ENCODE peak calls at places on chromosomes 13 and 19, in six cellular contexts. C, J, T, P, I and Z are unnamed samples. For H3K27me3, the result is how much of the 10 kb centered on the place peaks cover.

GRCh38 chr13:30654430-30654829 is 36.7 kb downstream of the USPL1 start:
- DNase-seq in C (no peak), P (no peak), T (no peak), J (no peak), I (no peak), Z (no peak)

GRCh38 chr13:35211949-35212348 is 264.5 kb downstream of the MAB21L1 start:
- DNase-seq in T (no peak), I (no peak), P (no peak), C (no peak), J (no peak), Z (no peak)

GRCh38 chr19:33811736-33812387 is 15.2 kb downstream of the KCTD15 start:
- DNase-seq in J (peak), I (no peak), T (no peak), C (no peak), P (no peak), Z (no peak)

GRCh38 chr13:109835321-109835720 is 48.9 kb upstream of the IRS2 start:
- DNase-seq in J (peak), I (no peak), T (no peak), P (no peak), C (no peak), Z (no peak)

GRCh38 chr13:79859756-79860155 is 378.8 kb downstream of the NDFIP2 start:
- DNase-seq in C (no peak), J (no peak), I (no peak), P (no peak), T (no peak), Z (no peak)

GRCh38 chr13:107480130-107480529 is 735.2 kb downstream of the LIG4 start:
- DNase-seq in P (no peak), J (peak), T (no peak), C (no peak), I (no peak), Z (no peak)

GRCh38 chr19:14310055-14310454 is 71.2 kb upstream of the ADGRE5 start:
- DNase-seq in J (no peak), T (no peak), P (no peak), C (no peak), I (no peak), Z (no peak)

GRCh38 chr19:1794424-1795185 is 17.5 kb downstream of the ATP8B3 start:
- DNase-seq in I (no peak), T (no peak), C (no peak), J (no peak), P (no peak), Z (no peak)

GRCh38 chr13:34035676-34036325 is 217.9 kb downstream of the RFC3 start:
- DNase-seq in P (no peak), I (no peak), T (no peak), C (no peak), J (no peak), Z (no peak)

GRCh38 chr13:34587586-34587985 is 354.5 kb upstream of the NBEA start:
- DNase-seq in C (no peak), P (no peak), J (no peak), T (no peak), I (no peak), Z (no peak)

GRCh38 chr13:112771877-112772538 is 82.2 kb downstream of the ATP11A start:
- DNase-seq in P (no peak), T (no peak), C (no peak), J (no peak), I (peak), Z (no peak)

GRCh38 chr13:91046715-91047327 is 300.7 kb upstream of the MIR17HG start:
- DNase-seq in P (no peak), J (no peak), C (peak), T (no peak), I (peak), Z (no peak)

GRCh38 chr19:24078688-24079087 is 8.3 kb upstream of the ZNF254 start:
- DNase-seq in T (no peak), I (no peak), P (no peak), C (peak), J (no peak), Z (no peak)

GRCh38 chr13:87536499-87536898 is 134.7 kb upstream of the SLITRK5 start:
- DNase-seq in I (no peak), J (no peak), C (no peak), T (no peak), P (no peak), Z (no peak)

GRCh38 chr13:114259374-114259773 is 22.0 kb upstream of the UPF3A start:
- DNase-seq in P (no peak), J (no peak), T (no peak), I (no peak), C (no peak), Z (no peak)

GRCh38 chr13:25248071-25248470 is 39.2 kb downstream of the MTMR6 start:
- DNase-seq in C (no peak), I (no peak), T (no peak), J (no peak), P (no peak), Z (no peak)

GRCh38 chr19:14544977-14545715 is 15.8 kb downstream of the TECR start:
- DNase-seq in P (no peak), T (no peak), I (no peak), J (no peak), C (no peak), Z (no peak)

GRCh38 chr19:3479177-3479818 is 1.0 kb downstream of the SMIM24 start:
- DNase-seq in P (no peak), J (no peak), I (peak), T (no peak), C (peak), Z (no peak)

GRCh38 chr19:18494267-18494607 is 27.6 kb downstream of the ELL start:
- DNase-seq in J (peak), T (no peak), I (no peak), P (peak), C (no peak), Z (no peak)

GRCh38 chr13:34416833-34417425 is 525.1 kb upstream of the NBEA start:
- DNase-seq in C (no peak), T (no peak), I (peak), J (peak), P (peak), Z (peak)

GRCh38 chr19:34067861-34068271 is 104.4 kb upstream of the LSM14A start:
- DNase-seq in T (no peak), J (peak), P (no peak), C (no peak), I (no peak), Z (no peak)

GRCh38 chr13:94712812-94713555 is 639 bp upstream of the SOX21 start:
- DNase-seq in J (peak), I (no peak), C (peak), P (no peak), T (no peak), Z (no peak)

GRCh38 chr13:36872621-36873020 is 47.4 kb downstream of the SMAD9 start:
- DNase-seq in T (no peak), J (no peak), P (no peak), I (peak), C (peak), Z (no peak)

GRCh38 chr13:42574435-42575311 is 721 bp downstream of the TNFSF11 start:
- DNase-seq in I (no peak), C (peak), J (no peak), P (no peak), T (no peak), Z (no peak)

GRCh38 chr13:31538067-31539042 is 201.0 kb upstream of the RXFP2 start:
- DNase-seq in J (peak), P (no peak), C (peak), T (no peak), I (no peak), Z (no peak)

GRCh38 chr13:111323950-111324651 is 3.7 kb downstream of the TEX29 start:
- DNase-seq in C (no peak), I (no peak), T (no peak), P (no peak), J (peak), Z (no peak)

GRCh38 chr19:51026554-51026831 is at the start of gene KLK11:
- DNase-seq in P (no peak), T (no peak), I (no peak), C (no peak), J (no peak), Z (no peak)

GRCh38 chr13:27978301-27978968 is 9.3 kb upstream of the CDX2 start:
- DNase-seq in C (peak), I (no peak), J (no peak), P (no peak), T (no peak), Z (no peak)
- H3K27me3 ChIP-seq in C (half or more), I (under half), J (half or more), P (under half), T (under half), Z (under half)

DNA sequence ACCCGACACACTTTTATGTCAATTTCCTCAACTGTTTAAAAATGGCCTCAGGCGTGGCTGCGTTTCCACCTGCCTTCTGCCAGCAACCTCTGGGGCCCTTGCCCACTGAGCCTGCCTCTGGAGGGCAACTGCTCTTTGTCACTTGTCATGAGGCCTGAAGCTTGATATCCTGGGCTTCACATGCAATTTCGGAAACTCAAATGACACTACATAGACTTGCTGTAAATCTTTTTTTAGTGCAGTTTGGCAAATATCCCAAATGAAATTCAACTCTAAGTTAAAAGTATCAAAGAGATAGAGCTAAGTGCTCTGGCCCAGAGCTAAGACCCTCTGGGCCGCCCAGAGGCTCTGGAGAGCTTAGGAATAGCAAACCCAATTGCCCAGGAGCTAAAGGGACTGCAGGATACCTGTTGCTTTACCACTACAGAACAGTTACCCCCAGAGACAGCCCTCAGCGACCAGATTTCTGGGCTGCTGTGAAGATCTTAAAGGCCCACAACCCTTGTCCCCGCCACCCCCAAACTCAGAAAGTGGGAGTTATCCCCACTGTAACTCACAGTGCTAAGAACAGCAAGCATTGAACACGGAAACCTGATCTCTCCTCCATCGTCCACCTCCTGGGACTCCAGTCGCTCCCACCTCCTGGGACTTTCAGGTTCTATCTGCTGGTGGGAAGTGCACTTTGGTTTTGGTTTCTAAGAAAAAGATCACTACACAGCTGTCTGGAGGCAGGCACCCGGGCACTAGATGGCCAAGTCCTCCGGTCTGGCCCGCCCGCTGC is 19.4 kb downstream of the GJA3 start:
- DNase-seq in C (no peak), J (no peak), I (no peak), P (no peak), T (no peak), Z (no peak)
- H3K27me3 ChIP-seq in C (under half), J (under half), I (under half), P (under half), T (under half), Z (under half)

GRCh38 chr19:46239193-46239767 is 9.7 kb downstream of the IGFL1 start:
- DNase-seq in J (no peak), C (no peak), T (no peak), P (no peak), I (no peak), Z (no peak)

GRCh38 chr19:46240693-46241092 is 11.2 kb downstream of the IGFL1 start:
- DNase-seq in C (no peak), T (no peak), I (no peak), P (no peak), J (no peak), Z (no peak)

GRCh38 chr19:46241676-46242075 is 12.1 kb downstream of the IGFL1 start:
- DNase-seq in J (no peak), P (no peak), C (peak), T (no peak), I (no peak), Z (no peak)
- H3K27me3 ChIP-seq in J (under half), P (under half), C (under half), T (under half), I (under half), Z (under half)

GRCh38 chr13:97974773-97975172 is 21.3 kb downstream of the IPO5 start:
- DNase-seq in P (no peak), T (no peak), J (no peak), I (no peak), C (no peak), Z (no peak)

GRCh38 chr13:97975851-97976550 is 22.5 kb downstream of the IPO5 start:
- DNase-seq in P (peak), I (peak), J (peak), T (peak), C (peak), Z (peak)

GRCh38 chr13:97977376-97977705 is 23.9 kb downstream of the IPO5 start:
- DNase-seq in C (no peak), P (no peak), T (no peak), I (no peak), J (no peak), Z (no peak)

GRCh38 chr13:97976551-97977375 is 23.3 kb downstream of the IPO5 start:
- DNase-seq in I (peak), C (no peak), J (no peak), P (no peak), T (no peak), Z (no peak)

GRCh38 chr13:97975280-97975850 is 21.9 kb downstream of the IPO5 start:
- DNase-seq in J (no peak), I (no peak), T (no peak), P (no peak), C (no peak), Z (no peak)
- H3K27me3 ChIP-seq in J (under half), I (under half), T (under half), P (under half), C (under half), Z (under half)

DNA sequence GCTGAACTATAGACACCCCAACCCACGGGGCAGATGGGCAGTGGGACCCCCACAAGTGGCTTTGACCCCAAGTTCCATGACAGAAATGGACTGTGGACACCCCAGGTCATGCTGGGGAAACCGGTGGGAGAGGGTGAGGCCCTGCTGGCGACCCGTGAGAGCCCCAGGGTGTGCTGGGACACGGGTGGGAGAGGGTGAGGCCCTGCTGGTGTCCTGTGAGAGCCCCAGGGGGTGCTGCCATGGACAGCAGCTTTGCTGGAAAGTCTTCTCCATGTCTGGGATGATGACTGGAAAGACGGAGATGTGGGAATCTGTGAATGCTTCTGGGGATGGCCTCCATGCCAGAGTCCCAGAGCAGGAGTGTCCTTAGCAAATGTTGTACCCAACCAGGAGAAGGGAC is 148.4 kb downstream of the URI1 start:
- DNase-seq in C (no peak), P (no peak), J (no peak), T (no peak), I (no peak), Z (no peak)
- H3K27me3 ChIP-seq in C (under half), P (under half), J (under half), T (under half), I (under half), Z (under half)

DNA sequence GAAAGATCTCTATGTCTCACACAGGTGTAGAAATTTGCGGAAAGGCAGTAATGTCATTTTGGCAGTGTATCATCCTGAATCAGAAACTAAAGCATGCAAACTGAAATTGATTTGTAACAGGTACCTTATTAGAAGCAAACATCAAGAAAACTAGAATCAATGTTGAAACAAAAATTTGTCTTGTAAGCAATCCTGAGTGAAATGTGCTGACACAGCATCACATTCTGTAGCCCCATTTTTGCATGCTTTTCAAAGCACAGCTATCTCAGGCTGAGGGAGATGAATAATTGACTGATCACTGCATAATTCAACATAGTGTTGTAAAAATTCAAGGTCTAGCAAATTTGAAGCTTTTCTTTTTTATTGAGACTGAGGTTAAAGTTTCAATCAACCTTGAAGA is 539.7 kb downstream of the DACH1 start:
- DNase-seq in C (no peak), J (no peak), T (no peak), P (no peak), I (no peak), Z (no peak)
- H3K27me3 ChIP-seq in C (under half), J (under half), T (under half), P (under half), I (under half), Z (under half)

GRCh38 chr19:55931936-55932386 is at the start of gene NLRP13:
- DNase-seq in T (no peak), I (no peak), P (no peak), J (no peak), C (no peak), Z (no peak)

GRCh38 chr19:55935206-55935605 is 3.1 kb upstream of the NLRP13 start:
- DNase-seq in I (no peak), J (no peak), P (no peak), C (no peak), T (no peak), Z (no peak)

GRCh38 chr19:55927991-55928390 is 4.1 kb downstream of the NLRP13 start:
- DNase-seq in T (no peak), P (no peak), I (no peak), J (no peak), C (no peak), Z (no peak)

DNA sequence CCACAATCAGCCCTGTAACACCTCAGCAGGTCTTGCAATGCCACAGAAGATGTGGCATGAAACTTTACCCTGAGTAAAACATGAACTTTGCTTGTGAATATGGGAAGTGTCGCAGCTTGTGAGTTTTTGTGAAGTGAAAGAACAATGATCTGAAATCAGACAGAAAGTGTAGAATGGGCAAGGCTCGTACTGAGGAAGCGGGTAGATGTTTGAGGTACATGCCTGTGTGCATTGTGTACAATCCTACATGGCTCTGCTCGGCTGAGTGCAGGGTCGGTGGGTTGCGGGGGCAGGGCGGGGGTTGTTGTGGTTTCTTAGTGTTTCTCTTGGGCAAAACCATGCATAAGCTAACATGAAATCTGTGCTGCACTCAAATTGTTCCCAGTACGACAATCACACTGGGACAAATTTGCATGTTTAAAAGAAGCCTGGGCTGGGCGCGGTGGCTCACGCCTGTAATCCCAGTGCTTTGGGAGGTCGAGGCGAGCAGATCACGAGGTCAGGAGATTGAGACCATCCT is 1.1 kb downstream of the NLRP13 start:
- DNase-seq in C (no peak), P (no peak), J (no peak), T (no peak), I (no peak), Z (no peak)
- H3K27me3 ChIP-seq in C (under half), P (under half), J (under half), T (under half), I (under half), Z (under half)